ENCODE peak calls at places on chromosomes 6 and 20, in nine cellular contexts. B, Y, S, L, H, M, D, Z and X are unnamed samples.

GRCh38 chr20:53896647-53897046 is 173.7 kb downstream of the BCAS1 start:
- DNase-seq in S (no peak), M (no peak), D (no peak), L (no peak), Z (no peak), Y (no peak), H (no peak), B (no peak), X (no peak)

GRCh38 chr6:52497652-52498408 is 77.7 kb downstream of the EFHC1 start:
- DNase-seq in L (peak), D (no peak), B (no peak), Z (no peak), M (no peak), S (no peak), H (peak), Y (no peak), X (no peak)

GRCh38 chr20:63706852-63707557 is 771 bp downstream of the ARFRP1 start:
- DNase-seq in B (peak), D (peak), S (no peak), L (peak), H (no peak), Y (no peak), M (no peak), Z (peak), X (no peak)

GRCh38 chr6:51459958-51460357 is 627.5 kb downstream of the PKHD1 start:
- DNase-seq in D (no peak), Z (no peak), Y (no peak), B (no peak), M (no peak), L (no peak), H (peak), S (no peak), X (no peak)

GRCh38 chr20:51463998-51464397 is 78.5 kb downstream of the NFATC2 start:
- DNase-seq in D (no peak), S (no peak), L (no peak), Y (no peak), M (no peak), Z (no peak), B (no peak), H (no peak), X (peak)

GRCh38 chr6:97240222-97240621 is 42.8 kb downstream of the MMS22L start:
- DNase-seq in D (no peak), Y (no peak), B (no peak), H (no peak), L (peak), S (no peak), M (peak), Z (no peak), X (no peak)

GRCh38 chr6:106600329-106600728 is 29.0 kb downstream of the RTN4IP1 start:
- DNase-seq in S (no peak), Y (no peak), Z (no peak), B (no peak), H (no peak), D (no peak), M (no peak), L (no peak), X (no peak)

GRCh38 chr6:72974276-72974675 is 251.0 kb downstream of the KHDC1L start:
- DNase-seq in B (no peak), H (no peak), D (no peak), Y (no peak), M (no peak), L (no peak), Z (no peak), S (no peak), X (no peak)

GRCh38 chr20:20492521-20493334 is 124.8 kb downstream of the INSM1 start:
- DNase-seq in L (no peak), D (no peak), Y (no peak), H (no peak), B (peak), Z (no peak), M (no peak), S (no peak), X (no peak)

GRCh38 chr6:680666-681374 is 12.1 kb downstream of the EXOC2 start:
- DNase-seq in H (no peak), D (no peak), M (no peak), B (no peak), Z (no peak), L (no peak), S (no peak), Y (no peak), X (no peak)

GRCh38 chr6:6815732-6816131 is 227.2 kb downstream of the LY86 start:
- DNase-seq in B (no peak), D (no peak), H (no peak), L (no peak), M (no peak), Z (no peak), S (no peak), Y (no peak), X (no peak)

GRCh38 chr6:159203304-159204005 is 34.3 kb downstream of the FNDC1 start:
- DNase-seq in D (no peak), H (no peak), L (peak), M (peak), S (no peak), Y (no peak), B (no peak), Z (no peak), X (no peak)

GRCh38 chr20:36591854-36592641 is 13.5 kb upstream of the RAB5IF start:
- DNase-seq in Z (no peak), M (no peak), D (peak), Y (peak), L (peak), B (peak), H (no peak), S (no peak), X (no peak)

GRCh38 chr20:45592574-45593189 is 13.6 kb upstream of the WFDC8 start:
- DNase-seq in Z (no peak), M (peak), H (no peak), Y (peak), S (no peak), D (no peak), B (peak), L (peak), X (no peak)

GRCh38 chr6:124007915-124008688 is 204.4 kb downstream of the NKAIN2 start:
- DNase-seq in B (peak), D (no peak), S (no peak), Z (no peak), Y (no peak), H (no peak), M (no peak), L (no peak), X (no peak)

GRCh38 chr6:75488026-75488425 is 5.6 kb downstream of the FILIP1 start:
- DNase-seq in D (no peak), Y (no peak), S (no peak), B (no peak), L (peak), Z (no peak), M (no peak), H (no peak), X (no peak)

GRCh38 chr6:56946368-56946767 is 8.5 kb upstream of the BEND6 start:
- DNase-seq in Y (no peak), Z (no peak), B (no peak), L (no peak), H (no peak), M (no peak), D (no peak), S (no peak), X (no peak)

GRCh38 chr6:165774903-165775608 is 112.0 kb upstream of the PDE10A start:
- DNase-seq in Y (no peak), B (peak), Z (no peak), S (no peak), L (no peak), M (no peak), D (no peak), H (no peak), X (no peak)

GRCh38 chr6:119612871-119613515 is 263.4 kb upstream of the MAN1A1 start:
- DNase-seq in Z (no peak), S (no peak), D (no peak), Y (no peak), H (no peak), M (peak), L (peak), B (no peak), X (no peak)

GRCh38 chr6:63441266-63441956 is 121.6 kb upstream of the LGSN start:
- DNase-seq in B (peak), M (no peak), D (no peak), Z (no peak), Y (no peak), H (no peak), S (no peak), L (no peak), X (no peak)

GRCh38 chr20:33689973-33690372 is 3.8 kb upstream of the E2F1 start:
- DNase-seq in Z (peak), L (peak), D (peak), M (no peak), S (no peak), Y (no peak), H (no peak), B (no peak), X (no peak)

GRCh38 chr20:59933296-59933848 is at the start of gene SYCP2:
- DNase-seq in D (peak), Y (no peak), S (no peak), Z (peak), B (peak), M (no peak), L (peak), H (no peak), X (no peak)

GRCh38 chr20:19626896-19627295 is 131.2 kb upstream of the RIN2 start:
- DNase-seq in H (no peak), B (no peak), L (peak), Z (no peak), M (no peak), S (no peak), Y (no peak), D (no peak), X (no peak)

GRCh38 chr6:14286144-14286543 is 168.6 kb downstream of the CD83 start:
- DNase-seq in Y (peak), Z (no peak), M (peak), H (no peak), D (no peak), L (peak), S (peak), B (peak), X (no peak)

GRCh38 chr20:1376007-1376406 is 16.8 kb downstream of the FKBP1A start:
- DNase-seq in D (no peak), S (no peak), Y (no peak), M (no peak), Z (no peak), H (no peak), L (no peak), B (no peak), X (no peak)

GRCh38 chr6:24985313-24985712 is 49.6 kb upstream of the RIPOR2 start:
- DNase-seq in H (no peak), B (peak), M (no peak), Z (no peak), L (no peak), S (no peak), D (no peak), Y (no peak), X (no peak)

GRCh38 chr6:42417641-42418112 is 34.0 kb downstream of the TRERF1 start:
- DNase-seq in M (no peak), B (no peak), L (peak), D (peak), Z (peak), H (no peak), S (no peak), Y (no peak), X (peak)

GRCh38 chr6:119158057-119158848 is 79.8 kb upstream of the FAM184A start:
- DNase-seq in Z (no peak), D (no peak), B (no peak), L (peak), H (no peak), Y (no peak), S (no peak), M (peak), X (no peak)